ENCODE peak calls at places on chromosomes 16 and 17, in nine cellular contexts. D is left lung, E is heart left ventricle, Y is lung, K is tibial nerve, C is fibroblast of lung, P is WERI-Rb-1, L is stomach, R is colonic mucosa. U is an unnamed sample.

GRCh38 chr17:77581480-77581879 is 377.0 kb upstream of the TNRC6C start:
- DNase-seq in D (no peak), E (no peak), Y (no peak), K (no peak), C (peak; percentile 59), P (no peak), L (no peak), R (no peak), U (no peak)

GRCh38 chr17:58096892-58097291 is 13.7 kb downstream of the DYNLL2 start:
- DNase-seq in D (no peak), E (no peak), Y (no peak), K (no peak), C (no peak), P (no peak), L (no peak), R (no peak), U (no peak)

GRCh38 chr17:79942591-79943353 is 92.9 kb downstream of the TBC1D16 start:
- DNase-seq in D (peak; percentile 71), E (peak; percentile 23), Y (no peak), K (no peak), C (peak; percentile 46), P (peak; percentile 6), L (no peak), R (no peak), U (no peak)

GRCh38 chr17:49498037-49498615 is 3.0 kb downstream of the NGFR start:
- DNase-seq in D (no peak), E (no peak), Y (no peak), K (peak; percentile 17), C (no peak), P (peak; percentile 55), L (no peak), R (no peak), U (no peak)

GRCh38 chr17:16428098-16428882 is 12.9 kb downstream of the TRPV2 start:
- DNase-seq in D (peak; percentile 85), E (peak; percentile 69), Y (peak; percentile 62), K (no peak), C (no peak), P (peak; percentile 80), L (peak; percentile 73), R (peak; percentile 68), U (no peak)

GRCh38 chr16:1216296-1216619 is 8.8 kb downstream of the TPSG1 start:
- DNase-seq in D (no peak), E (no peak), Y (no peak), K (no peak), C (no peak), P (no peak), L (no peak), R (no peak), U (no peak)

GRCh38 chr17:14712471-14713075 is 411.7 kb downstream of the HS3ST3B1 start:
- DNase-seq in D (no peak), E (no peak), Y (no peak), K (no peak), C (no peak), P (no peak), L (no peak), R (no peak), U (no peak)

GRCh38 chr16:89360760-89361435 is 129.5 kb downstream of the ANKRD11 start:
- DNase-seq in D (peak; percentile 85), E (no peak), Y (no peak), K (no peak), C (no peak), P (no peak), L (peak; percentile 40), R (no peak), U (no peak)

GRCh38 chr16:68283840-68284595 is 19.7 kb downstream of the SLC7A6 start:
- DNase-seq in D (no peak), E (peak; percentile 59), Y (no peak), K (peak; percentile 79), C (no peak), P (no peak), L (no peak), R (no peak), U (no peak)

GRCh38 chr16:66692341-66692740 is 4.2 kb downstream of the CMTM4 start:
- DNase-seq in D (no peak), E (no peak), Y (no peak), K (no peak), C (no peak), P (no peak), L (peak; percentile 46), R (no peak), U (no peak)

DNA sequence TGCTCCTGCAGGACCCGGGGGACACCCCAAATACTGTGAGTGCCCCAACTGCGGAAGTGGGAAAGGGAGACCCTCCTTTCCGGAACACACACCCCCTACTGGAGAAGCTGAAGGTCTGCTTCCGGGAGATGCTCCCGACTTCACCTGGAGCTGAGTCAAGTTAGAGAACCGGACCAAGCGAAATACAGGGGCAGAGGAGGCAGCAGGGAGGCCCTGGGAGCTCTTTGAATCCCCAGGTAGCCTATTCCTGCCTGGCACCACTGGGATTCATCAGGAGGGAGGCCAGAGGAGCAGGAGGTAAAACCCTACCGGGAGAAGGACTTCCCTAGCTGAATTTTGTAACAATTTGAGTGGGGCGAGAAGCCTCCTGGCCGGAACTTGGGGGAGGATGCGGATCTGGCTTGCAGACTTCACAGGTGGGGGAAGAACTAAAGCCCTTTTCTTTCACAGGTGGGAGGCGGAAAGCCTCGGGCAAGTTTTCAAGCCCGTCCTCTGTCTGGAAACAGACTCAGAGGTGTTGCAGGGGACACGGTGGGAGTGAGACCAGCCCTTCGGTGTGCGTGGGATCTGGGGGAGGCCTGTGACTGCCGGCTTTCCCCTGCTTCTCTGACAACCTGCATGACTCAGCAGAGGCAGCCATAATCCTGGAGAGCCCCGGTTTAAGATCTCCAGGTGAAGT is 22.4 kb upstream of the TEKT1 start:
- DNase-seq in D (no peak), E (no peak), Y (no peak), K (no peak), C (no peak), P (no peak), L (no peak), R (no peak), U (no peak)
- TF ChIP-seq CTCF in D (no peak), E (no peak), Y (no peak), K (no peak), C (no peak), P (no peak), L (no peak), R (no peak), U (no peak)

GRCh38 chr16:46830417-46830901 is 521 bp downstream of the C16orf87 start:
- DNase-seq in D (peak; percentile 93), E (no peak), Y (no peak), K (no peak), C (peak; percentile 20), P (no peak), L (peak; percentile 46), R (peak; percentile 54), U (no peak)

GRCh38 chr16:46830902-46831647 is at the start of gene C16orf87:
- DNase-seq in D (peak; percentile 99), E (peak; percentile 95), Y (peak; percentile 92), K (peak; percentile 80), C (peak; percentile 90), P (peak; percentile 94), L (peak; percentile 93), R (peak; percentile 93), U (peak; percentile 88)

GRCh38 chr16:46826618-46827017 is 4.4 kb downstream of the C16orf87 start:
- DNase-seq in D (no peak), E (no peak), Y (no peak), K (no peak), C (peak; percentile 43), P (no peak), L (no peak), R (no peak), U (no peak)

GRCh38 chr16:46828943-46829342 is 2.0 kb downstream of the C16orf87 start:
- DNase-seq in D (no peak), E (no peak), Y (no peak), K (no peak), C (no peak), P (no peak), L (no peak), R (no peak), U (no peak)

DNA sequence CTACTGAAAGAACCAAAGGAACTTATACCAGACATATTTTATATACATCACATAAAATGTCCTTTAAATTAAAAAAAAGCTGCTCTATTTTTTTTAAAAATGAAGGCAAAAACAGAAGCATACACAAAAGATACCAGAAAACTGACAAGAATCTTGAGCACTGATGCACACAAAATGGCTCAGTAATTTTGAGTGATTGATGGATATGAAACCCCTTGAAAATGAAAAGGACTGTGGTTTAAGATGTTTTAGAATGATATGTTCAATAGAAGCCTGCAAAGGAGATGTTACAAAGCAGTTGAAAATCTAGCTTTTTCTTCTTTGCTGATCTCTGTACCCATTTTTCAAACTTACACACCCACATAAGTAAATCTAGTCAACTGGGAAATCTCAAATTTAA is 2.7 kb downstream of the C16orf87 start:
- DNase-seq in D (no peak), E (no peak), Y (no peak), K (no peak), C (no peak), P (no peak), L (no peak), R (no peak), U (no peak)
- H3K27ac ChIP-seq in D (no peak overlapping the region), E (no peak overlapping the region), Y (no peak overlapping the region), K (no peak overlapping the region), C (no peak overlapping the region), P (no peak overlapping the region), L (no peak overlapping the region), R (no peak overlapping the region), U (no peak overlapping the region)

DNA sequence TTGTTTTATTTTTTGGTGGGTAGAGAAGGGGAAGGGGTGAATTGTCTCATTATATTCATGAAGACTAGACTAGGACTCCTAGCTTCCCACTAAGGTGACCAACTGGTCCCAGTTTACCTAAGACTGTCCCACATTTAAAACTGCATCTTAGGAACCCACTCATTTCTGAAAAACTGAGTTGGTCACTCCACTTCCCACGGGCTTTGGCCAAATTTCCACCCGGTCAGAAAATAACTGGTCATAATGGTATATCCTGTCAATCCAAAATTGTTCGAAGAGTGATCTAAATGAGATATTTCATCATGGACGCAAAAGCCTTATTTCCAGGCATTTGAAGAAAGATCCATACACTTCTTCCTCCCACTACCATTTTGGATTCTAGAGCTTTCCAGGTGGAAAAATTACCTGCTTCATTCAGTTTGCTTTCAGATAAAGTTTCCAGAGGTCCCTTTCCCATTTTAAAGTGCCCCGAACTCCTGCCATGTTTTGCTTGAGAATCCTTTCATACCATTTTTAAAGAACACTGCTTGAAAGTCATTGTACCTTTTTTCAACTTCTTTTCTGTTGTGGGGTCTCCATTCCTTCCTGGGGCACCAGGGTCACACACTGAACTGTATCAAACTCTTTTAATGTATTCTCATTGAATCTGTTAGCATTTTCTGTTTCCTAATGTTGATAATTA is 21.8 kb upstream of the ZFHX3 start:
- DNase-seq in D (no peak), E (no peak), Y (no peak), K (no peak), C (no peak), P (no peak), L (no peak), R (no peak), U (no peak)
- H3K4me3 ChIP-seq in D (no peak overlapping the region), E (no peak overlapping the region), Y (no peak overlapping the region), K (no peak overlapping the region), C (no peak overlapping the region), P (peak overlapping the region; percentile 38), L (no peak overlapping the region), R (no peak overlapping the region), U (no peak overlapping the region)

GRCh38 chr17:44921122-44921882 is 6.0 kb upstream of the GFAP start:
- DNase-seq in D (peak; percentile 39), E (peak; percentile 63), Y (no peak), K (no peak), C (no peak), P (peak; percentile 56), L (no peak), R (no peak), U (no peak)
- TF ChIP-seq CTCF in D (no peak), E (no peak), Y (no peak), K (no peak), C (no peak), P (no peak), L (no peak), R (no peak), U (no peak)

GRCh38 chr17:31487648-31488263 is 96.3 kb downstream of the RAB11FIP4 start:
- DNase-seq in D (peak; percentile 99), E (peak; percentile 81), Y (peak; percentile 91), K (peak; percentile 54), C (peak; percentile 42), P (peak; percentile 90), L (peak; percentile 97), R (peak; percentile 93), U (peak; percentile 68)
- H3K27ac ChIP-seq in D (peak overlapping the region; percentile 81), E (peak overlapping the region; percentile 68), Y (no peak overlapping the region), K (peak overlapping the region; percentile 85), C (no peak overlapping the region), P (peak overlapping the region; percentile 40), L (peak overlapping the region; percentile 90), R (peak overlapping the region; percentile 90), U (peak overlapping the region; percentile 66)